ENCODE peak calls at places on chromosome 7, in six cellular contexts. F is body of pancreas; B is occipital lobe; H is HS-5; M is neural crest cell; W is activated naive CD4-positive, alpha-beta T cell. Y is an unnamed sample.

GRCh38 chr7:70607281-70607680 is 524.7 kb upstream of the GALNT17 start:
- DNase-seq in F (no peak), B (no peak), H (no peak), M (no peak), W (no peak), Y (no peak)

GRCh38 chr7:8176370-8177081 is 85.4 kb downstream of the ICA1 start:
- DNase-seq in F (no peak), B (no peak), H (no peak), M (no peak), W (no peak), Y (peak)

GRCh38 chr7:33048257-33048656 is 14.3 kb downstream of the NT5C3A start:
- DNase-seq in F (no peak), B (no peak), H (no peak), M (no peak), W (no peak), Y (no peak)

GRCh38 chr7:64795176-64795575 is 948 bp downstream of the ZNF138 start:
- DNase-seq in F (no peak), B (no peak), H (no peak), M (no peak), W (no peak), Y (no peak)

GRCh38 chr7:69656890-69657289 is 58.6 kb downstream of the AUTS2 start:
- DNase-seq in F (peak), B (no peak), H (no peak), M (no peak), W (no peak), Y (no peak)

GRCh38 chr7:48089415-48089975 is 430 bp downstream of the UPP1 start:
- DNase-seq in F (peak), B (peak), H (no peak), M (no peak), W (no peak), Y (no peak)

GRCh38 chr7:154864531-154864908 is 138.4 kb downstream of the PAXIP1 start:
- DNase-seq in F (no peak), B (no peak), H (no peak), M (no peak), W (no peak), Y (no peak)

GRCh38 chr7:124059375-124059774 is 26.5 kb upstream of the TMEM229A start:
- DNase-seq in F (no peak), B (no peak), H (no peak), M (no peak), W (no peak), Y (no peak)

GRCh38 chr7:157518514-157519175 is 181.8 kb downstream of the DNAJB6 start:
- DNase-seq in F (no peak), B (no peak), H (no peak), M (no peak), W (no peak), Y (no peak)

GRCh38 chr7:130398751-130399150 is 18.5 kb downstream of the CPA1 start:
- DNase-seq in F (no peak), B (no peak), H (no peak), M (no peak), W (no peak), Y (no peak)

GRCh38 chr7:142833174-142834027 is 21.5 kb upstream of the EPHB6 start:
- DNase-seq in F (no peak), B (no peak), H (no peak), M (no peak), W (no peak), Y (peak)

GRCh38 chr7:81245353-81245752 is 326.5 kb upstream of the SEMA3C start:
- DNase-seq in F (no peak), B (no peak), H (no peak), M (no peak), W (no peak), Y (no peak)

GRCh38 chr7:43372656-43373355 is 210.1 kb upstream of the STK17A start:
- DNase-seq in F (no peak), B (no peak), H (no peak), M (no peak), W (no peak), Y (no peak)

Y was measured in NB4.